ENCODE peak calls at places on chromosomes 1 and 21, in seven cellular contexts. N is activated T-cell treated with anti-CD3 and anti-CD28 coated beads, Interleukin-2, amount 50 U/mL, for 4 hours; I is activated CD4-positive, alpha-beta T cell treated with anti-CD3 and anti-CD28 coated beads, Interleukin-2, amount 10 ng/mL, durations not matched to agents 7 days and 5 days; S is HS-5; L is NCI-H510A; F is nephron progenitor cell; Z is COR-L47. K is an unnamed sample.
A peak's percentile ranks its signal among the peaks of the same experiment; 100 is the strongest.

GRCh38 chr1:183227963-183228649 is 42.0 kb downstream of the LAMC2 start:
- DNase-seq in N (no peak), I (peak; percentile 50), S (no peak), L (no peak), F (peak; percentile 69), Z (peak; percentile 23), K (no peak)

GRCh38 chr1:167871331-167871730 is 42.6 kb downstream of the ADCY10 start:
- DNase-seq in N (no peak), I (no peak), S (no peak), L (no peak), F (no peak), Z (no peak), K (no peak)

GRCh38 chr1:33168556-33169289 is 13.1 kb downstream of the TRIM62 start:
- DNase-seq in N (no peak), I (no peak), S (no peak), L (no peak), F (no peak), Z (no peak), K (no peak)

GRCh38 chr1:247332215-247332900 is 691 bp upstream of the ZNF496 start:
- DNase-seq in N (peak; percentile 46), I (peak; percentile 52), S (no peak), L (no peak), F (peak; percentile 71), Z (peak; percentile 57), K (no peak)

GRCh38 chr21:35244514-35244913 is 195.4 kb upstream of the RUNX1 start:
- DNase-seq in N (no peak), I (no peak), S (no peak), L (no peak), F (no peak), Z (no peak), K (no peak)

GRCh38 chr1:2024887-2025286 is 5.7 kb downstream of the GABRD start:
- DNase-seq in N (no peak), I (no peak), S (no peak), L (no peak), F (no peak), Z (no peak), K (no peak)

GRCh38 chr1:7294636-7295035 is 476.5 kb upstream of the VAMP3 start:
- DNase-seq in N (no peak), I (no peak), S (no peak), L (no peak), F (no peak), Z (no peak), K (no peak)

GRCh38 chr1:218426343-218426657 is 81.2 kb downstream of the TGFB2 start:
- DNase-seq in N (no peak), I (no peak), S (no peak), L (no peak), F (no peak), Z (no peak), K (no peak)

GRCh38 chr21:24110846-24111245 is 1496.4 kb downstream of the MRPL39 start:
- DNase-seq in N (no peak), I (no peak), S (no peak), L (no peak), F (no peak), Z (no peak), K (peak; percentile 16)

GRCh38 chr1:229885568-229886495 is 181.2 kb upstream of the GALNT2 start:
- DNase-seq in N (no peak), I (peak; percentile 3), S (no peak), L (no peak), F (no peak), Z (no peak), K (no peak)

GRCh38 chr1:235429143-235429542 is 61.9 kb downstream of the TBCE start:
- DNase-seq in N (no peak), I (no peak), S (peak; percentile 35), L (no peak), F (no peak), Z (no peak), K (no peak)

GRCh38 chr1:59422921-59423575 is 126.2 kb downstream of the FGGY start:
- DNase-seq in N (no peak), I (no peak), S (no peak), L (no peak), F (no peak), Z (no peak), K (no peak)

GRCh38 chr1:119046429-119047039 is 58.4 kb upstream of the TBX15 start:
- DNase-seq in N (no peak), I (no peak), S (no peak), L (no peak), F (no peak), Z (no peak), K (peak; percentile 12)

K was measured in AG04449.